ENCODE peak calls at places on chromosomes 5 and 9, in ten cellular contexts. P, Z, T, G, J, S, E, X, F and I are unnamed samples.

GRCh38 chr9:98887918-98888510 is 55.7 kb upstream of the COL15A1 start:
- DNase-seq in P (peak; percentile 46), Z (no peak), T (peak; percentile 9), G (no peak), J (peak; percentile 45), S (no peak), E (no peak), X (no peak), F (no peak), I (no peak)

GRCh38 chr9:123302348-123303214 is 34.2 kb upstream of the STRBP start:
- DNase-seq in P (no peak), Z (no peak), T (no peak), G (no peak), J (no peak), S (no peak), E (no peak), X (no peak), F (peak; percentile 28), I (no peak)

GRCh38 chr9:93187047-93187446 is 3.1 kb downstream of the WNK2 start:
- DNase-seq in P (no peak), Z (no peak), T (no peak), G (no peak), J (no peak), S (peak; percentile 76), E (peak; percentile 68), X (no peak), F (no peak), I (peak; percentile 55)

GRCh38 chr5:75964008-75964407 is 119.2 kb upstream of the SV2C start:
- DNase-seq in P (no peak), Z (no peak), T (no peak), G (no peak), J (no peak), S (no peak), E (no peak), X (no peak), F (no peak), I (no peak)

GRCh38 chr5:169161022-169161680 is 139.8 kb downstream of the SLIT3 start:
- DNase-seq in P (peak; percentile 86), Z (no peak), T (peak; percentile 43), G (peak; percentile 90), J (peak; percentile 6), S (peak; percentile 47), E (peak; percentile 18), X (peak; percentile 94), F (peak; percentile 88), I (peak; percentile 72)

GRCh38 chr9:108163321-108164005 is 673.9 kb upstream of the KLF4 start:
- DNase-seq in P (peak; percentile 20), Z (no peak), T (no peak), G (peak; percentile 36), J (peak; percentile 18), S (no peak), E (no peak), X (peak; percentile 72), F (no peak), I (no peak)

GRCh38 chr9:85212887-85213286 is 528.9 kb downstream of the AGTPBP1 start:
- DNase-seq in P (no peak), Z (peak; percentile 17), T (no peak), G (no peak), J (no peak), S (no peak), E (no peak), X (peak; percentile 3), F (no peak), I (no peak)

GRCh38 chr5:168434746-168435321 is 51.4 kb upstream of the RARS1 start:
- DNase-seq in P (no peak), Z (no peak), T (no peak), G (no peak), J (peak; percentile 73), S (no peak), E (no peak), X (no peak), F (no peak), I (no peak)

GRCh38 chr9:16069671-16070586 is 517.1 kb downstream of the CCDC171 start:
- DNase-seq in P (no peak), Z (no peak), T (no peak), G (no peak), J (peak; percentile 67), S (no peak), E (no peak), X (no peak), F (no peak), I (no peak)

GRCh38 chr5:149837680-149838269 is 106.8 kb downstream of the PDE6A start:
- DNase-seq in P (peak; percentile 87), Z (peak; percentile 69), T (peak; percentile 26), G (peak; percentile 80), J (peak; percentile 68), S (peak; percentile 63), E (peak; percentile 63), X (peak; percentile 61), F (no peak), I (peak; percentile 48)

GRCh38 chr9:89920901-89921300 is 316.1 kb downstream of the GADD45G start:
- DNase-seq in P (no peak), Z (no peak), T (no peak), G (no peak), J (no peak), S (no peak), E (no peak), X (no peak), F (no peak), I (no peak)

GRCh38 chr5:83512051-83512745 is 40.7 kb downstream of the VCAN start:
- DNase-seq in P (no peak), Z (no peak), T (no peak), G (no peak), J (peak; percentile 37), S (no peak), E (no peak), X (no peak), F (no peak), I (no peak)

GRCh38 chr9:135480071-135480941 is 724 bp downstream of the PPP1R26 start:
- DNase-seq in P (peak; percentile 66), Z (peak; percentile 61), T (no peak), G (peak; percentile 54), J (peak; percentile 20), S (no peak), E (peak; percentile 71), X (peak; percentile 25), F (no peak), I (peak; percentile 73)

GRCh38 chr5:6631441-6631840 is 1.4 kb downstream of the NSUN2 start:
- DNase-seq in P (no peak), Z (no peak), T (no peak), G (no peak), J (no peak), S (no peak), E (no peak), X (no peak), F (no peak), I (no peak)

GRCh38 chr5:6623228-6623627 is 9.6 kb downstream of the NSUN2 start:
- DNase-seq in P (no peak), Z (no peak), T (no peak), G (peak; percentile 4), J (no peak), S (no peak), E (no peak), X (no peak), F (no peak), I (no peak)

GRCh38 chr5:6632324-6632930 is 417 bp downstream of the NSUN2 start:
- DNase-seq in P (no peak), Z (no peak), T (peak; percentile 29), G (no peak), J (no peak), S (no peak), E (no peak), X (no peak), F (peak; percentile 69), I (no peak)

GRCh38 chr5:6623941-6624340 is 8.9 kb downstream of the NSUN2 start:
- DNase-seq in P (no peak), Z (no peak), T (no peak), G (no peak), J (no peak), S (no peak), E (no peak), X (no peak), F (no peak), I (no peak)

GRCh38 chr5:6626494-6626893 is 6.3 kb downstream of the NSUN2 start:
- DNase-seq in P (no peak), Z (no peak), T (no peak), G (no peak), J (no peak), S (no peak), E (no peak), X (no peak), F (no peak), I (no peak)
- H3K9me3 ChIP-seq in P (no peaks in the 10 kb centered on the region), Z (no peaks in the 10 kb centered on the region), T (no peaks in the 10 kb centered on the region), G (peaks cover 17% of the 10 kb centered on the region), J (peaks cover 2% of the 10 kb centered on the region), S (peaks cover 11% of the 10 kb centered on the region), E (no peaks in the 10 kb centered on the region), X (no peaks in the 10 kb centered on the region), F (no peaks in the 10 kb centered on the region), I (peaks cover 17% of the 10 kb centered on the region)

GRCh38 chr9:111984075-111984802 is 87.6 kb downstream of the UGCG start:
- DNase-seq in P (no peak), Z (no peak), T (no peak), G (no peak), J (no peak), S (no peak), E (no peak), X (no peak), F (peak; percentile 33), I (no peak)
- H3K4me3 ChIP-seq in P (no peak overlapping the region), Z (no peak overlapping the region), T (no peak overlapping the region), G (no peak overlapping the region), J (no peak overlapping the region), S (no peak overlapping the region), E (no peak overlapping the region), X (no peak overlapping the region), F (no peak overlapping the region), I (no peak overlapping the region)

GRCh38 chr5:77629553-77630245 is 8.8 kb downstream of the OTP start:
- DNase-seq in P (no peak), Z (no peak), T (no peak), G (peak; percentile 4), J (no peak), S (no peak), E (no peak), X (no peak), F (no peak), I (peak; percentile 57)
- H3K9me3 ChIP-seq in P (no peaks in the 10 kb centered on the region), Z (no peaks in the 10 kb centered on the region), T (no peaks in the 10 kb centered on the region), G (no peaks in the 10 kb centered on the region), J (peaks cover 14% of the 10 kb centered on the region), S (no peaks in the 10 kb centered on the region), E (no peaks in the 10 kb centered on the region), X (no peaks in the 10 kb centered on the region), F (no peaks in the 10 kb centered on the region), I (no peaks in the 10 kb centered on the region)

DNA sequence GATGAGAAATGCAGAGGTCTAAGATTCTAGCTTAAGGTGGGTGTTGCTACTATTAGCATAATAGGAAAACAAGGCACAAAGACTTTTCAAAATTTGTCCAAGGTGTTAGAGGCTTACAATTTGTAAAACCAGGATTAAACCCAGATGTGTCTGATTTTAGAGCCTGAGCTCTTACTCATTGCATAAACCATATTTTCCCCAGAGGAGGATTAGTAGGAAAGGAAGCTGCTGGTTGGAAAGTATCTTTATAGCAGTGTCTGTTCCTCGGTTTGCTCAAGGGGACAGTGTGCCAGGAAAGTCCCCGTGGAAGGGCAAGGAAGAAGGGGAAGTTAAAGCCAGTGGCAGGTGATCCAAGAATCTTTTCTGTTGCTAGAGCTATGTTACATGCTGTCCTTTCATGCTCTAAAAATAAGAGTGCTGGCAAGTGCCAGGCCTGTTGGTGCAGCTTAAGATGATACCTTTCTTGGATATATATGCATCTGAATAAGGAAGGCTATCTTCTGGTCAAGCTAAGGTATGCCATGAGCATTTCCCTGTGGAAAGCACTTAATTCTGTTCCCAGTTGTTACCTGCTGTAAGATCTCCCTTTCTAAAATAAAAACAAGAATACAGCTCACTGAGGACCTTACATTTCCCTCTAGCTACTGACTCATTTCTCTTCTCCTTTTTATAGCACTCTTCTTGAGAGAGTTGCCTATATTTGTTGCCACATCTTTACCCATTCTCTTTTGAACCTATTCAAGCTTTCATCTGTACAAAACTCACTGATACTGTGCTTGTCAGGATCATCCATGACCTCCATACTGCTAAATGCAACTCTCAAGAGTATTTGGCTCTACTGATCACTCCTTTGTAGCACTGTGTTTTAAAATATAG is 8.0 kb downstream of the PDCD1LG2 start:
- DNase-seq in P (no peak), Z (no peak), T (no peak), G (no peak), J (no peak), S (peak; percentile 50), E (no peak), X (no peak), F (no peak), I (no peak)
- H3K4me3 ChIP-seq in P (no peak overlapping the region), Z (no peak overlapping the region), T (no peak overlapping the region), G (no peak overlapping the region), J (no peak overlapping the region), S (no peak overlapping the region), E (no peak overlapping the region), X (no peak overlapping the region), F (no peak overlapping the region), I (no peak overlapping the region)